ENCODE peak calls at places on chromosomes 5 and 9, in ten cellular contexts. One of them, this sample, is unnamed.

GRCh38 chr5:173309731-173310130 is 18.5 kb downstream of the STC2 start:
- DNase-seq in heart left ventricle: no peak
- DNase-seq in tibial artery: no peak
- DNase-seq in naive thymus-derived CD8-positive, alpha-beta T cell: no peak
- DNase-seq in activated CD8-positive, alpha-beta memory T cell treated with anti-CD3 and anti-CD28 coated beads for 24 hours: no peak
- DNase-seq in mesothelial cell of epicardium: no peak
- DNase-seq in T follicular helper cell: no peak
- DNase-seq in ELR: no peak
- DNase-seq in NCI-H1092: no peak
- DNase-seq in HuH-7.5: no peak
- DNase-seq in this sample: no peak

GRCh38 chr5:32522429-32523143 is 62.8 kb upstream of the SUB1 start:
- DNase-seq in heart left ventricle: peak; percentile 28
- DNase-seq in tibial artery: peak; percentile 53
- DNase-seq in naive thymus-derived CD8-positive, alpha-beta T cell: no peak
- DNase-seq in activated CD8-positive, alpha-beta memory T cell treated with anti-CD3 and anti-CD28 coated beads for 24 hours: no peak
- DNase-seq in mesothelial cell of epicardium: no peak
- DNase-seq in T follicular helper cell: peak; percentile 19
- DNase-seq in ELR: peak; percentile 93
- DNase-seq in NCI-H1092: no peak
- DNase-seq in HuH-7.5: no peak
- DNase-seq in this sample: peak; percentile 95

GRCh38 chr5:67095346-67095871 is 101.2 kb downstream of the CD180 start:
- DNase-seq in heart left ventricle: peak; percentile 84
- DNase-seq in tibial artery: peak; percentile 92
- DNase-seq in naive thymus-derived CD8-positive, alpha-beta T cell: no peak
- DNase-seq in activated CD8-positive, alpha-beta memory T cell treated with anti-CD3 and anti-CD28 coated beads for 24 hours: no peak
- DNase-seq in mesothelial cell of epicardium: no peak
- DNase-seq in T follicular helper cell: no peak
- DNase-seq in ELR: no peak
- DNase-seq in NCI-H1092: no peak
- DNase-seq in HuH-7.5: peak; percentile 15
- DNase-seq in this sample: no peak

GRCh38 chr9:116837038-116837998 is 150.2 kb downstream of the TRIM32 start:
- DNase-seq in heart left ventricle: no peak
- DNase-seq in tibial artery: no peak
- DNase-seq in naive thymus-derived CD8-positive, alpha-beta T cell: no peak
- DNase-seq in activated CD8-positive, alpha-beta memory T cell treated with anti-CD3 and anti-CD28 coated beads for 24 hours: no peak
- DNase-seq in mesothelial cell of epicardium: no peak
- DNase-seq in T follicular helper cell: no peak
- DNase-seq in ELR: no peak
- DNase-seq in NCI-H1092: no peak
- DNase-seq in HuH-7.5: no peak
- DNase-seq in this sample: no peak

GRCh38 chr5:109692011-109692410 is 2.3 kb downstream of the MAN2A1 start:
- DNase-seq in heart left ventricle: no peak
- DNase-seq in tibial artery: no peak
- DNase-seq in naive thymus-derived CD8-positive, alpha-beta T cell: no peak
- DNase-seq in activated CD8-positive, alpha-beta memory T cell treated with anti-CD3 and anti-CD28 coated beads for 24 hours: no peak
- DNase-seq in mesothelial cell of epicardium: no peak
- DNase-seq in T follicular helper cell: no peak
- DNase-seq in ELR: peak; percentile 67
- DNase-seq in NCI-H1092: no peak
- DNase-seq in HuH-7.5: no peak
- DNase-seq in this sample: peak; percentile 17

GRCh38 chr5:110768138-110768845 is 29.5 kb downstream of the SLC25A46 start:
- DNase-seq in heart left ventricle: no peak
- DNase-seq in tibial artery: no peak
- DNase-seq in naive thymus-derived CD8-positive, alpha-beta T cell: no peak
- DNase-seq in activated CD8-positive, alpha-beta memory T cell treated with anti-CD3 and anti-CD28 coated beads for 24 hours: no peak
- DNase-seq in mesothelial cell of epicardium: no peak
- DNase-seq in T follicular helper cell: no peak
- DNase-seq in ELR: no peak
- DNase-seq in NCI-H1092: no peak
- DNase-seq in HuH-7.5: no peak
- DNase-seq in this sample: no peak

GRCh38 chr5:31639488-31640011 is 619 bp downstream of the PDZD2 start:
- DNase-seq in heart left ventricle: peak; percentile 23
- DNase-seq in tibial artery: no peak
- DNase-seq in naive thymus-derived CD8-positive, alpha-beta T cell: no peak
- DNase-seq in activated CD8-positive, alpha-beta memory T cell treated with anti-CD3 and anti-CD28 coated beads for 24 hours: peak; percentile 61
- DNase-seq in mesothelial cell of epicardium: no peak
- DNase-seq in T follicular helper cell: no peak
- DNase-seq in ELR: no peak
- DNase-seq in NCI-H1092: no peak
- DNase-seq in HuH-7.5: no peak
- DNase-seq in this sample: no peak

GRCh38 chr5:61301820-61302563 is 30.1 kb upstream of the ZSWIM6 start:
- DNase-seq in heart left ventricle: peak; percentile 50
- DNase-seq in tibial artery: peak; percentile 87
- DNase-seq in naive thymus-derived CD8-positive, alpha-beta T cell: no peak
- DNase-seq in activated CD8-positive, alpha-beta memory T cell treated with anti-CD3 and anti-CD28 coated beads for 24 hours: no peak
- DNase-seq in mesothelial cell of epicardium: no peak
- DNase-seq in T follicular helper cell: no peak
- DNase-seq in ELR: peak; percentile 99
- DNase-seq in NCI-H1092: no peak
- DNase-seq in HuH-7.5: peak; percentile 28
- DNase-seq in this sample: peak; percentile 99

GRCh38 chr5:75656311-75657003 is 45.2 kb downstream of the ANKDD1B start:
- DNase-seq in heart left ventricle: no peak
- DNase-seq in tibial artery: no peak
- DNase-seq in naive thymus-derived CD8-positive, alpha-beta T cell: no peak
- DNase-seq in activated CD8-positive, alpha-beta memory T cell treated with anti-CD3 and anti-CD28 coated beads for 24 hours: no peak
- DNase-seq in mesothelial cell of epicardium: no peak
- DNase-seq in T follicular helper cell: no peak
- DNase-seq in ELR: no peak
- DNase-seq in NCI-H1092: peak; percentile 6
- DNase-seq in HuH-7.5: no peak
- DNase-seq in this sample: peak; percentile 62

GRCh38 chr9:12722131-12722530 is 28.9 kb downstream of the TYRP1 start:
- DNase-seq in heart left ventricle: no peak
- DNase-seq in tibial artery: no peak
- DNase-seq in naive thymus-derived CD8-positive, alpha-beta T cell: no peak
- DNase-seq in activated CD8-positive, alpha-beta memory T cell treated with anti-CD3 and anti-CD28 coated beads for 24 hours: no peak
- DNase-seq in mesothelial cell of epicardium: no peak
- DNase-seq in T follicular helper cell: no peak
- DNase-seq in ELR: peak; percentile 15
- DNase-seq in NCI-H1092: no peak
- DNase-seq in HuH-7.5: no peak
- DNase-seq in this sample: no peak

GRCh38 chr9:111179577-111179976 is 141.3 kb upstream of the LPAR1 start:
- DNase-seq in heart left ventricle: no peak
- DNase-seq in tibial artery: peak; percentile 44
- DNase-seq in naive thymus-derived CD8-positive, alpha-beta T cell: no peak
- DNase-seq in activated CD8-positive, alpha-beta memory T cell treated with anti-CD3 and anti-CD28 coated beads for 24 hours: no peak
- DNase-seq in mesothelial cell of epicardium: no peak
- DNase-seq in T follicular helper cell: no peak
- DNase-seq in ELR: no peak
- DNase-seq in NCI-H1092: peak; percentile 10
- DNase-seq in HuH-7.5: no peak
- DNase-seq in this sample: peak; percentile 23

GRCh38 chr5:173597304-173597703 is 19.1 kb downstream of the BOD1 start:
- DNase-seq in heart left ventricle: no peak
- DNase-seq in tibial artery: no peak
- DNase-seq in naive thymus-derived CD8-positive, alpha-beta T cell: no peak
- DNase-seq in activated CD8-positive, alpha-beta memory T cell treated with anti-CD3 and anti-CD28 coated beads for 24 hours: no peak
- DNase-seq in mesothelial cell of epicardium: no peak
- DNase-seq in T follicular helper cell: no peak
- DNase-seq in ELR: no peak
- DNase-seq in NCI-H1092: no peak
- DNase-seq in HuH-7.5: no peak
- DNase-seq in this sample: no peak

GRCh38 chr5:58925627-58926545 is 343.0 kb downstream of the RAB3C start:
- DNase-seq in heart left ventricle: no peak
- DNase-seq in tibial artery: no peak
- DNase-seq in naive thymus-derived CD8-positive, alpha-beta T cell: no peak
- DNase-seq in activated CD8-positive, alpha-beta memory T cell treated with anti-CD3 and anti-CD28 coated beads for 24 hours: no peak
- DNase-seq in mesothelial cell of epicardium: no peak
- DNase-seq in T follicular helper cell: no peak
- DNase-seq in ELR: no peak
- DNase-seq in NCI-H1092: no peak
- DNase-seq in HuH-7.5: no peak
- DNase-seq in this sample: no peak

GRCh38 chr9:93003552-93004407 is 54.7 kb upstream of the SUSD3 start:
- DNase-seq in heart left ventricle: peak; percentile 50
- DNase-seq in tibial artery: no peak
- DNase-seq in naive thymus-derived CD8-positive, alpha-beta T cell: peak; percentile 58
- DNase-seq in activated CD8-positive, alpha-beta memory T cell treated with anti-CD3 and anti-CD28 coated beads for 24 hours: peak; percentile 84
- DNase-seq in mesothelial cell of epicardium: peak; percentile 33
- DNase-seq in T follicular helper cell: peak; percentile 51
- DNase-seq in ELR: peak; percentile 63
- DNase-seq in NCI-H1092: peak; percentile 17
- DNase-seq in HuH-7.5: peak; percentile 58
- DNase-seq in this sample: peak; percentile 54

GRCh38 chr9:83622814-83623633 is at the start of gene IDNK:
- DNase-seq in heart left ventricle: peak; percentile 69
- DNase-seq in tibial artery: peak; percentile 46
- DNase-seq in naive thymus-derived CD8-positive, alpha-beta T cell: peak; percentile 41
- DNase-seq in activated CD8-positive, alpha-beta memory T cell treated with anti-CD3 and anti-CD28 coated beads for 24 hours: peak; percentile 87
- DNase-seq in mesothelial cell of epicardium: peak; percentile 66
- DNase-seq in T follicular helper cell: peak; percentile 48
- DNase-seq in ELR: peak; percentile 76
- DNase-seq in NCI-H1092: peak; percentile 58
- DNase-seq in HuH-7.5: peak; percentile 51
- DNase-seq in this sample: peak; percentile 68

GRCh38 chr9:127029548-127029947 is 92.9 kb downstream of the ANGPTL2 start:
- DNase-seq in heart left ventricle: no peak
- DNase-seq in tibial artery: no peak
- DNase-seq in naive thymus-derived CD8-positive, alpha-beta T cell: no peak
- DNase-seq in activated CD8-positive, alpha-beta memory T cell treated with anti-CD3 and anti-CD28 coated beads for 24 hours: no peak
- DNase-seq in mesothelial cell of epicardium: no peak
- DNase-seq in T follicular helper cell: no peak
- DNase-seq in ELR: no peak
- DNase-seq in NCI-H1092: no peak
- DNase-seq in HuH-7.5: no peak
- DNase-seq in this sample: no peak

GRCh38 chr5:169978744-169979143 is 1.6 kb downstream of the INSYN2B start:
- DNase-seq in heart left ventricle: no peak
- DNase-seq in tibial artery: no peak
- DNase-seq in naive thymus-derived CD8-positive, alpha-beta T cell: no peak
- DNase-seq in activated CD8-positive, alpha-beta memory T cell treated with anti-CD3 and anti-CD28 coated beads for 24 hours: no peak
- DNase-seq in mesothelial cell of epicardium: no peak
- DNase-seq in T follicular helper cell: no peak
- DNase-seq in ELR: peak; percentile 39
- DNase-seq in NCI-H1092: no peak
- DNase-seq in HuH-7.5: no peak
- DNase-seq in this sample: no peak

GRCh38 chr5:134115806-134116175 is 1.3 kb downstream of the TCF7 start:
- DNase-seq in heart left ventricle: no peak
- DNase-seq in tibial artery: no peak
- DNase-seq in naive thymus-derived CD8-positive, alpha-beta T cell: no peak
- DNase-seq in activated CD8-positive, alpha-beta memory T cell treated with anti-CD3 and anti-CD28 coated beads for 24 hours: no peak
- DNase-seq in mesothelial cell of epicardium: no peak
- DNase-seq in T follicular helper cell: no peak
- DNase-seq in ELR: no peak
- DNase-seq in NCI-H1092: no peak
- DNase-seq in HuH-7.5: no peak
- DNase-seq in this sample: no peak

GRCh38 chr5:142770650-142771609 is 753 bp downstream of the ARHGAP26 start:
- DNase-seq in heart left ventricle: peak; percentile 65
- DNase-seq in tibial artery: no peak
- DNase-seq in naive thymus-derived CD8-positive, alpha-beta T cell: peak; percentile 50
- DNase-seq in activated CD8-positive, alpha-beta memory T cell treated with anti-CD3 and anti-CD28 coated beads for 24 hours: peak; percentile 88
- DNase-seq in mesothelial cell of epicardium: peak; percentile 64
- DNase-seq in T follicular helper cell: peak; percentile 42
- DNase-seq in ELR: peak; percentile 47
- DNase-seq in NCI-H1092: peak; percentile 14
- DNase-seq in HuH-7.5: peak; percentile 33
- DNase-seq in this sample: peak; percentile 58

GRCh38 chr5:36876389-36876964 is at the start of gene NIPBL:
- DNase-seq in heart left ventricle: peak; percentile 93
- DNase-seq in tibial artery: peak; percentile 93
- DNase-seq in naive thymus-derived CD8-positive, alpha-beta T cell: peak; percentile 90
- DNase-seq in activated CD8-positive, alpha-beta memory T cell treated with anti-CD3 and anti-CD28 coated beads for 24 hours: peak; percentile 91
- DNase-seq in mesothelial cell of epicardium: peak; percentile 85
- DNase-seq in T follicular helper cell: peak; percentile 87
- DNase-seq in ELR: peak; percentile 97
- DNase-seq in NCI-H1092: peak; percentile 94
- DNase-seq in HuH-7.5: peak; percentile 85
- DNase-seq in this sample: peak; percentile 94

GRCh38 chr9:88322906-88323566 is 65.2 kb upstream of the SPIN1 start:
- DNase-seq in heart left ventricle: no peak
- DNase-seq in tibial artery: peak; percentile 21
- DNase-seq in naive thymus-derived CD8-positive, alpha-beta T cell: peak; percentile 73
- DNase-seq in activated CD8-positive, alpha-beta memory T cell treated with anti-CD3 and anti-CD28 coated beads for 24 hours: peak; percentile 67
- DNase-seq in mesothelial cell of epicardium: no peak
- DNase-seq in T follicular helper cell: peak; percentile 35
- DNase-seq in ELR: peak; percentile 63
- DNase-seq in NCI-H1092: no peak
- DNase-seq in HuH-7.5: no peak
- DNase-seq in this sample: peak; percentile 56

GRCh38 chr5:62082370-62082778 is 223.6 kb upstream of the KIF2A start:
- DNase-seq in heart left ventricle: no peak
- DNase-seq in tibial artery: no peak
- DNase-seq in naive thymus-derived CD8-positive, alpha-beta T cell: no peak
- DNase-seq in activated CD8-positive, alpha-beta memory T cell treated with anti-CD3 and anti-CD28 coated beads for 24 hours: no peak
- DNase-seq in mesothelial cell of epicardium: no peak
- DNase-seq in T follicular helper cell: no peak
- DNase-seq in ELR: peak; percentile 80
- DNase-seq in NCI-H1092: no peak
- DNase-seq in HuH-7.5: no peak
- DNase-seq in this sample: peak; percentile 77

GRCh38 chr9:5665059-5665458 is 36.2 kb downstream of the RIC1 start:
- DNase-seq in heart left ventricle: no peak
- DNase-seq in tibial artery: no peak
- DNase-seq in naive thymus-derived CD8-positive, alpha-beta T cell: no peak
- DNase-seq in activated CD8-positive, alpha-beta memory T cell treated with anti-CD3 and anti-CD28 coated beads for 24 hours: no peak
- DNase-seq in mesothelial cell of epicardium: no peak
- DNase-seq in T follicular helper cell: no peak
- DNase-seq in ELR: no peak
- DNase-seq in NCI-H1092: no peak
- DNase-seq in HuH-7.5: no peak
- DNase-seq in this sample: no peak

GRCh38 chr5:126605525-126605924 is 4.8 kb downstream of the PHAX start:
- DNase-seq in heart left ventricle: no peak
- DNase-seq in tibial artery: no peak
- DNase-seq in naive thymus-derived CD8-positive, alpha-beta T cell: no peak
- DNase-seq in activated CD8-positive, alpha-beta memory T cell treated with anti-CD3 and anti-CD28 coated beads for 24 hours: no peak
- DNase-seq in mesothelial cell of epicardium: no peak
- DNase-seq in T follicular helper cell: no peak
- DNase-seq in ELR: no peak
- DNase-seq in NCI-H1092: no peak
- DNase-seq in HuH-7.5: no peak
- DNase-seq in this sample: no peak

GRCh38 chr5:79850316-79850822 is 140.7 kb downstream of the MTX3 start:
- DNase-seq in heart left ventricle: peak; percentile 49
- DNase-seq in tibial artery: no peak
- DNase-seq in naive thymus-derived CD8-positive, alpha-beta T cell: no peak
- DNase-seq in activated CD8-positive, alpha-beta memory T cell treated with anti-CD3 and anti-CD28 coated beads for 24 hours: no peak
- DNase-seq in mesothelial cell of epicardium: peak; percentile 25
- DNase-seq in T follicular helper cell: no peak
- DNase-seq in ELR: no peak
- DNase-seq in NCI-H1092: no peak
- DNase-seq in HuH-7.5: no peak
- DNase-seq in this sample: no peak

GRCh38 chr9:72349240-72349639 is 15.8 kb downstream of the ZFAND5 start:
- DNase-seq in heart left ventricle: no peak
- DNase-seq in tibial artery: no peak
- DNase-seq in naive thymus-derived CD8-positive, alpha-beta T cell: no peak
- DNase-seq in activated CD8-positive, alpha-beta memory T cell treated with anti-CD3 and anti-CD28 coated beads for 24 hours: no peak
- DNase-seq in mesothelial cell of epicardium: no peak
- DNase-seq in T follicular helper cell: no peak
- DNase-seq in ELR: no peak
- DNase-seq in NCI-H1092: no peak
- DNase-seq in HuH-7.5: no peak
- DNase-seq in this sample: no peak

GRCh38 chr9:17682684-17683083 is 103.8 kb downstream of the SH3GL2 start:
- DNase-seq in heart left ventricle: no peak
- DNase-seq in tibial artery: no peak
- DNase-seq in naive thymus-derived CD8-positive, alpha-beta T cell: no peak
- DNase-seq in activated CD8-positive, alpha-beta memory T cell treated with anti-CD3 and anti-CD28 coated beads for 24 hours: no peak
- DNase-seq in mesothelial cell of epicardium: no peak
- DNase-seq in T follicular helper cell: no peak
- DNase-seq in ELR: no peak
- DNase-seq in NCI-H1092: no peak
- DNase-seq in HuH-7.5: no peak
- DNase-seq in this sample: no peak

GRCh38 chr5:66742083-66742895 is 146.1 kb downstream of the MAST4 start:
- DNase-seq in heart left ventricle: peak; percentile 25
- DNase-seq in tibial artery: no peak
- DNase-seq in naive thymus-derived CD8-positive, alpha-beta T cell: no peak
- DNase-seq in activated CD8-positive, alpha-beta memory T cell treated with anti-CD3 and anti-CD28 coated beads for 24 hours: no peak
- DNase-seq in mesothelial cell of epicardium: no peak
- DNase-seq in T follicular helper cell: no peak
- DNase-seq in ELR: peak; percentile 18
- DNase-seq in NCI-H1092: no peak
- DNase-seq in HuH-7.5: no peak
- DNase-seq in this sample: no peak